ENCODE peak calls at places on chromosomes 13 and 19, in six cellular contexts. Y, K, H, I, A and C are unnamed samples.

GRCh38 chr19:485583-486236 is 10.6 kb upstream of the MADCAM1 start:
- DNase-seq in I (peak), H (no peak), Y (peak), K (no peak), A (peak), C (peak)

GRCh38 chr13:112983428-112984196 is 14.6 kb downstream of the MCF2L start:
- DNase-seq in I (no peak), Y (peak), K (no peak), A (no peak), H (no peak), C (no peak)

GRCh38 chr13:72544042-72544441 is 183.4 kb downstream of the MZT1 start:
- DNase-seq in K (no peak), I (no peak), H (no peak), Y (no peak), A (no peak), C (no peak)

GRCh38 chr19:44904426-44904994 is 1.1 kb upstream of the APOE start:
- DNase-seq in Y (no peak), K (no peak), A (no peak), H (no peak), I (no peak), C (no peak)

GRCh38 chr19:2235396-2236284 is 489 bp downstream of the PLEKHJ1 start:
- DNase-seq in Y (peak), I (no peak), K (peak), H (no peak), A (no peak), C (no peak)

GRCh38 chr19:42378225-42378929 is 11.7 kb downstream of the CNFN start:
- DNase-seq in A (no peak), I (no peak), K (no peak), H (no peak), Y (no peak), C (no peak)

GRCh38 chr13:105073041-105073440 is 1462.4 kb downstream of the EFNB2 start:
- DNase-seq in K (no peak), Y (no peak), H (no peak), I (no peak), A (no peak), C (no peak)

GRCh38 chr13:78593652-78594494 is 9.5 kb downstream of the POU4F1 start:
- DNase-seq in A (no peak), Y (no peak), I (no peak), H (no peak), K (no peak), C (no peak)

GRCh38 chr19:18419699-18420460 is 682 bp downstream of the SSBP4 start:
- DNase-seq in A (no peak), I (no peak), H (no peak), Y (peak), K (peak), C (no peak)

GRCh38 chr19:50890422-50891252 is 17.4 kb downstream of the KLK2 start:
- DNase-seq in H (peak), I (no peak), K (no peak), A (no peak), Y (no peak), C (no peak)

GRCh38 chr19:56750658-56751057 is 79.1 kb upstream of the ZNF835 start:
- DNase-seq in H (no peak), I (no peak), Y (no peak), K (no peak), A (no peak), C (peak)

GRCh38 chr13:98858206-98858605 is 105.7 kb upstream of the SLC15A1 start:
- DNase-seq in I (no peak), H (no peak), Y (no peak), A (no peak), K (no peak), C (no peak)

GRCh38 chr19:29858000-29858596 is 46.3 kb downstream of the CCNE1 start:
- DNase-seq in H (no peak), K (no peak), I (no peak), Y (peak), A (no peak), C (no peak)

GRCh38 chr13:99199541-99200432 is 867 bp upstream of the UBAC2 start:
- DNase-seq in H (no peak), A (no peak), K (no peak), Y (peak), I (peak), C (no peak)

GRCh38 chr19:29098863-29099481 is 114.0 kb downstream of the UQCRFS1 start:
- DNase-seq in A (peak), Y (peak), H (peak), I (peak), K (peak), C (no peak)

GRCh38 chr19:13017306-13018036 is 22.2 kb downstream of the NFIX start:
- DNase-seq in K (no peak), H (no peak), I (no peak), A (no peak), Y (no peak), C (no peak)

DNA sequence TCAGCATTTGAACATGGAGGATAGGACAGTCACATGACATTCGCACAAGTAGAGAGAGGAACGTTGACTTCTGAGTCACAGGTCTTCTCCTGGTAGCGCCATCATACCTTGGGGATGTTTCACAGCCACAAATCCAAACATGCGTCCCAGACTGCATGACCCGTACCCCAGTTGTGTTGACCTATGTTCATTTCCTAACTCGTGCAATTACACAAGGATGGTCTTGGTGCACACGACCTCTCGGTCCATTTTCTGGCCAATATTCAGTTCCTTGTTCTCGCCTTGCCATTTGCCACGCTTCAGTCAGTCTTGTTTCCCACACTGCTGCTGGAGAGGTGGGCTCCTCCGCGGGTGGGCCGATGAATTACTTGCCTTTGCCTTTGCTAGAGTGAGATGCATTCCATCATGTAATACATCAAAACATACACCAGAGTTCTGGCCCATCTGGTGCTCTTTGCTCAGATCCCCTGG is 87.3 kb downstream of the COL4A2 start:
- DNase-seq in H (peak), K (no peak), A (no peak), I (no peak), Y (no peak), C (no peak)
- H3K27ac ChIP-seq in H (peak), K (no peak), A (no peak), I (peak), Y (no peak), C (no peak)

DNA sequence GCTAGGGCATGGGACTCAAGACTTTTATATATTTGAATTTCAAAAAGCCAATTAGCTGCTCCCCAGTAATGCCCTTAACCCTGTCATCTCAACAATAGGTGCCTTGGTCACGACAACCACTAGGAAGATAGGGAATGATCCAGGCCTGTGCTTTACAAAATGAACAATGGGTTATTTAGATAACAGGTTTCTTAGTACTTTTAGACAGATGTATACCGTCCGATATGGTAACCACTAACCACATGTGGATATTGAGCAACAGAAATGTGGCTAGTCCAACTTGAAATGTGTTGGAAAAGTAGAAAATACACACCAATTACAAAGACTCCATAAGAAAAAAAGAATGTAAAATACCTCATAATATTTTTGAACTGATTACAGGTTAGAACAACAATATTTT is 201.2 kb downstream of the LHFPL6 start:
- DNase-seq in K (no peak), H (no peak), I (no peak), A (no peak), Y (no peak), C (no peak)
- H3K27ac ChIP-seq in K (no peak), H (no peak), I (no peak), A (no peak), Y (no peak), C (no peak)

GRCh38 chr19:10918359-10918758 is 10.1 kb downstream of the YIPF2 start:
- DNase-seq in H (no peak), Y (no peak), K (no peak), A (no peak), I (no peak), C (peak)

GRCh38 chr19:10913716-10914340 is 14.6 kb downstream of the YIPF2 start:
- DNase-seq in Y (no peak), A (no peak), K (no peak), H (no peak), I (no peak), C (no peak)

GRCh38 chr19:10912619-10913018 is 15.8 kb downstream of the YIPF2 start:
- DNase-seq in H (no peak), I (no peak), Y (no peak), K (no peak), A (no peak), C (no peak)

GRCh38 chr19:10916602-10917001 is 11.8 kb downstream of the YIPF2 start:
- DNase-seq in K (no peak), Y (no peak), H (no peak), A (no peak), I (no peak), C (no peak)

GRCh38 chr19:10915511-10916091 is 12.8 kb downstream of the YIPF2 start:
- DNase-seq in I (no peak), A (peak), K (no peak), Y (no peak), H (peak), C (no peak)
- H3K27ac ChIP-seq in I (no peak), A (no peak), K (no peak), Y (no peak), H (no peak), C (no peak)

DNA sequence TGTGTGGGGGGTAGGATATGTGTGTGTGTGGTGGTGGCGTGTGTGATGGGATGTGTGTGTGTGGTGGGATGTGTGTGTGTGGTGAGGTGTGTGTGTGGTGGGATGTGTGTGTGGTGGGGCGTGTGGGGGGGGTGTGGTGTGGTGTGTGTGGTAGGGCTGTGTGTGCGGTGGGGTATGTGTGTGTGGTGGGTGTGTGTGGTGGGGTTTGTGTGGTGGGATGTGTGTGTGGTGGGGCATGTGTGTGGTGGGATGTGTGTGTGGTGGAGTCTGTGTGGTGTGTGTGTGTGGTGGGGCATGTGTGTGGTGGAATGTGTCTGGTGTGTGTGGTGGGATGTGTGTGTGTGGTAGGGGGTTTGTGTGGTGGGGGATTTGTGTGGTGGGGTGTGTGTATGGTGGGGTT is 41.2 kb upstream of the NPAS1 start:
- DNase-seq in K (no peak), I (no peak), H (no peak), A (no peak), Y (no peak), C (no peak)
- H3K27ac ChIP-seq in K (no peak), I (peak), H (no peak), A (no peak), Y (no peak), C (no peak)

DNA sequence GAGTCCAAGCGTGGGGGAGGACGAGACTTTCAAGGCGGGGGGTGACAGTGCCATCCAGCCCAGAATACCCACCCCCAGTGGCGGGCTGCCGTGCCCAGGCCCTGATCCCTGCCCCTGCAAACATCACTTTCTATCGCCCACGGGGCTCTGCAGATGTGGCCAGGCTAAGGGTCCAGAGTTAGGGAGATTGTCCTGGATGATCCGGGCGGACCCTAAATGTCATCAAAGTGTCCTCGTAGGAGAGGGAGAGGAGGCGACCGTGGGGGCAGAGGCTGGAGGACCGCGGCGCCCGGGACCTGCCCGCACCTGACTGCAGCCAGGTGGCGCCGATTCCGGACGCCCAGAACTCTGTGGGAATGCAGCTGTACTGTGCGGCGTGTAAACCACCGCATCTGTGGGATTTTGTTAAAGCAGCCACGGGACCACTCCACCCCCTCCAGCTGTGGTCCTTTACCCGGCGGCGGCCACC is 32.4 kb downstream of the GJA3 start:
- DNase-seq in Y (peak), H (no peak), I (no peak), A (no peak), K (no peak), C (no peak)
- H3K27ac ChIP-seq in Y (peak), H (no peak), I (peak), A (peak), K (peak), C (no peak)

GRCh38 chr13:46332772-46333171 is 54.3 kb downstream of the RUBCNL start:
- DNase-seq in I (no peak), Y (no peak), A (no peak), K (no peak), H (no peak), C (no peak)
- H3K27ac ChIP-seq in I (no peak), Y (no peak), A (no peak), K (no peak), H (no peak), C (no peak)